ENCODE peak calls at places on chromosomes 3 and 15, in eight cellular contexts. U, P, C, J, T, K, H and L are unnamed samples.

GRCh38 chr3:11306815-11307589 is 34.8 kb downstream of the ATG7 start:
- DNase-seq in J (no peak), C (no peak), P (peak), K (no peak), H (peak), U (no peak), T (no peak), L (no peak)

GRCh38 chr3:23664459-23664858 is 141.3 kb upstream of the UBE2E1 start:
- DNase-seq in U (no peak), K (no peak), P (peak), H (no peak), J (no peak), T (no peak), C (no peak), L (no peak)

GRCh38 chr3:57597973-57598351 is 818 bp upstream of the ARF4 start:
- DNase-seq in P (no peak), J (no peak), U (no peak), K (peak), H (no peak), T (no peak), C (peak), L (no peak)

GRCh38 chr3:66830301-66830700 is 167.8 kb upstream of the KBTBD8 start:
- DNase-seq in H (no peak), T (no peak), J (no peak), K (no peak), U (no peak), P (no peak), C (no peak), L (no peak)

GRCh38 chr3:194386610-194387009 is 12.5 kb downstream of the GP5 start:
- DNase-seq in C (no peak), U (no peak), T (no peak), K (no peak), H (no peak), P (no peak), J (no peak), L (no peak)

GRCh38 chr3:113225286-113225685 is 13.9 kb downstream of the BOC start:
- DNase-seq in K (no peak), U (no peak), P (no peak), H (no peak), C (no peak), J (no peak), T (no peak), L (no peak)

GRCh38 chr3:192929755-192930491 is 12.3 kb upstream of the MB21D2 start:
- DNase-seq in J (no peak), K (no peak), H (no peak), T (no peak), C (no peak), P (no peak), U (no peak), L (no peak)

GRCh38 chr3:71254251-71254650 is 329.3 kb downstream of the FOXP1 start:
- DNase-seq in P (no peak), U (no peak), C (no peak), T (no peak), H (no peak), K (no peak), J (no peak), L (no peak)

GRCh38 chr3:71247221-71247947 is 336.1 kb downstream of the FOXP1 start:
- DNase-seq in T (no peak), P (peak), U (no peak), H (no peak), J (no peak), C (no peak), K (no peak), L (no peak)

GRCh38 chr3:183270344-183270743 is 17.3 kb downstream of the B3GNT5 start:
- DNase-seq in T (no peak), J (no peak), K (no peak), C (no peak), H (no peak), P (no peak), U (no peak), L (no peak)

GRCh38 chr3:73270839-73271483 is 209.5 kb downstream of the EBLN2 start:
- DNase-seq in H (no peak), J (no peak), C (no peak), U (no peak), P (peak), T (peak), K (no peak), L (peak)

GRCh38 chr15:25737218-25737643 is 125.9 kb downstream of the ATP10A start:
- DNase-seq in U (no peak), T (no peak), C (no peak), J (no peak), H (no peak), P (no peak), K (no peak), L (no peak)

GRCh38 chr3:42179110-42179725 is 86.8 kb downstream of the CCK start:
- DNase-seq in P (peak), C (no peak), J (peak), U (peak), K (no peak), H (no peak), T (peak), L (peak)

GRCh38 chr3:190865828-190866227 is 3.3 kb upstream of the GMNC start:
- DNase-seq in C (no peak), K (no peak), P (no peak), H (no peak), T (no peak), U (no peak), J (no peak), L (no peak)

GRCh38 chr3:172040976-172041963 is 1.9 kb downstream of the FNDC3B start:
- DNase-seq in P (peak), T (peak), C (no peak), K (no peak), H (no peak), J (no peak), U (no peak), L (peak)

GRCh38 chr15:57334257-57334656 is 42.0 kb upstream of the CGNL1 start:
- DNase-seq in K (no peak), C (no peak), J (no peak), P (peak), U (no peak), T (no peak), H (no peak), L (no peak)

GRCh38 chr3:192062186-192062585 is 601.2 kb downstream of the PYDC2 start:
- DNase-seq in C (no peak), U (no peak), H (no peak), P (peak), K (no peak), T (no peak), J (no peak), L (no peak)

GRCh38 chr3:21551019-21551418 is 200.0 kb downstream of the ZNF385D start:
- DNase-seq in H (no peak), P (peak), J (no peak), K (no peak), U (no peak), T (no peak), C (no peak), L (no peak)

GRCh38 chr3:193129607-193130006 is 111.4 kb upstream of the PLAAT1 start:
- DNase-seq in J (no peak), H (no peak), T (no peak), P (no peak), K (no peak), U (no peak), C (no peak), L (no peak)

GRCh38 chr3:196890309-196890708 is 22.6 kb downstream of the SENP5 start:
- DNase-seq in K (no peak), U (no peak), P (no peak), H (no peak), J (no peak), C (no peak), T (no peak), L (peak)

GRCh38 chr3:65439641-65440040 is 599.1 kb downstream of the MAGI1 start:
- DNase-seq in C (no peak), U (no peak), H (no peak), T (peak), P (peak), J (peak), K (no peak), L (peak)

GRCh38 chr3:66362541-66362941 is 138.3 kb downstream of the LRIG1 start:
- DNase-seq in T (peak), K (no peak), J (no peak), P (peak), H (no peak), U (no peak), C (no peak), L (no peak)

GRCh38 chr3:169581633-169582032 is 81.9 kb downstream of the MECOM start:
- DNase-seq in H (no peak), P (no peak), U (no peak), T (no peak), J (no peak), K (no peak), C (no peak), L (no peak)

GRCh38 chr15:51801391-51801835 is 28.0 kb upstream of the TMOD3 start:
- DNase-seq in C (no peak), P (peak), T (no peak), H (no peak), J (no peak), U (no peak), K (no peak), L (no peak)